ENCODE peak calls at places on chromosomes 2 and 18, in four cellular contexts. T is left ventricle myocardium inferior; C is CD4-positive, CD25-positive, alpha-beta regulatory T cell; G is mesendoderm. V is an unnamed sample.
A peak's percentile ranks its signal among the peaks of the same experiment; 100 is the strongest.

GRCh38 chr2:72896446-72896845 is 9.2 kb downstream of the SPR start:
- DNase-seq in T (no peak), C (no peak), G (no peak), V (no peak)

GRCh38 chr2:178449700-178450573 is 1.0 kb downstream of the PRKRA start:
- DNase-seq in T (no peak), C (peak; percentile 2), G (no peak), V (no peak)

GRCh38 chr18:13136689-13137040 is 81.9 kb upstream of the LDLRAD4 start:
- DNase-seq in T (peak; percentile 43), C (no peak), G (no peak), V (peak; percentile 26)

GRCh38 chr2:242034996-242035814 is 165.7 kb downstream of the RTP5 start:
- DNase-seq in T (no peak), C (no peak), G (no peak), V (no peak)

GRCh38 chr2:10016001-10016801 is 27.1 kb upstream of the KLF11 start:
- DNase-seq in T (no peak), C (no peak), G (no peak), V (no peak)

GRCh38 chr2:149744845-149745244 is 157.3 kb upstream of the MMADHC start:
- DNase-seq in T (no peak), C (no peak), G (no peak), V (no peak)

GRCh38 chr18:61256291-61256690 is 76.9 kb upstream of the CDH20 start:
- DNase-seq in T (no peak), C (no peak), G (no peak), V (no peak)

GRCh38 chr2:238855299-238855698 is 7.4 kb downstream of the TWIST2 start:
- DNase-seq in T (no peak), C (no peak), G (no peak), V (no peak)

GRCh38 chr2:219997341-219997851 is 370.0 kb downstream of the SLC4A3 start:
- DNase-seq in T (peak; percentile 31), C (no peak), G (peak; percentile 86), V (peak; percentile 40)

GRCh38 chr2:157388827-157389226 is 55.1 kb downstream of the CYTIP start:
- DNase-seq in T (no peak), C (no peak), G (no peak), V (no peak)

GRCh38 chr18:36993068-36993467 is 164.1 kb downstream of the KIAA1328 start:
- DNase-seq in T (no peak), C (no peak), G (no peak), V (no peak)

GRCh38 chr2:217650229-217650628 is 352.6 kb downstream of the TNS1 start:
- DNase-seq in T (no peak), C (no peak), G (peak; percentile 44), V (no peak)

GRCh38 chr18:24427484-24427883 is 1.0 kb downstream of the IMPACT start:
- DNase-seq in T (no peak), C (no peak), G (peak; percentile 46), V (no peak)

GRCh38 chr2:118539290-118539689 is 308.2 kb downstream of the EN1 start:
- DNase-seq in T (no peak), C (no peak), G (peak; percentile 53), V (peak; percentile 7)

GRCh38 chr2:101717041-101717817 is 19.7 kb downstream of the MAP4K4 start:
- DNase-seq in T (no peak), C (peak; percentile 72), G (peak; percentile 74), V (no peak)

GRCh38 chr2:101714098-101714497 is 16.6 kb downstream of the MAP4K4 start:
- DNase-seq in T (no peak), C (no peak), G (no peak), V (no peak)

GRCh38 chr2:101720732-101721131 is 23.2 kb downstream of the MAP4K4 start:
- DNase-seq in T (no peak), C (no peak), G (no peak), V (no peak)

GRCh38 chr2:101718993-101719571 is 21.6 kb downstream of the MAP4K4 start:
- DNase-seq in T (no peak), C (peak; percentile 58), G (no peak), V (no peak)

DNA sequence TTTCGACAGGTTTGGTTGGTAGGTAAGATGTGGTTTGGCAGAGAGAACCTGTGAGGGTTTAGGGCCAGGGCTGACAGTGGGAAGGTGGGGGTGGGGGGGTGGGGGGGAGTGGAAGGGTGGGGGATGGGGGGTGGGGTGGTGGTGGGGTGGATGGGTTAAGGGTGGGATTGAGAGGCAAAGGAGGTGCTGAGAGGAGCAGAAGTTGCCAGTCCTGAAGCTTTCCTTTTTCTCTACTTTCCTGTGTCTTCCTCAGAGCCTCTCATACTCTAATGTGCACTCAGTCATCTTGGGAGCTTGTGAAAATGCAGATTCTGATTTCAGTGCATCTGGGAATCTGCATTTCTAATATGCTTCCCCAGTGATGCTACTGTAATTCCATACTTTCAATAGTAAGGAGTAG is 21.0 kb downstream of the MAP4K4 start:
- DNase-seq in T (no peak), C (no peak), G (no peak), V (no peak)
- H3K4me1 ChIP-seq in T (peaks cover 90% of the 10 kb centered on the region), C (peaks cover 87% of the 10 kb centered on the region), G (peaks cover 14% of the 10 kb centered on the region), V (no peaks in the 10 kb centered on the region)

GRCh38 chr2:122183890-122184289 is 428.4 kb downstream of the TSN start:
- DNase-seq in T (no peak), C (no peak), G (no peak), V (no peak)

GRCh38 chr2:122182631-122183030 is 427.2 kb downstream of the TSN start:
- DNase-seq in T (no peak), C (no peak), G (no peak), V (no peak)

GRCh38 chr2:122180972-122181371 is 425.5 kb downstream of the TSN start:
- DNase-seq in T (no peak), C (no peak), G (no peak), V (no peak)

GRCh38 chr2:122174061-122174460 is 418.6 kb downstream of the TSN start:
- DNase-seq in T (no peak), C (no peak), G (no peak), V (no peak)

DNA sequence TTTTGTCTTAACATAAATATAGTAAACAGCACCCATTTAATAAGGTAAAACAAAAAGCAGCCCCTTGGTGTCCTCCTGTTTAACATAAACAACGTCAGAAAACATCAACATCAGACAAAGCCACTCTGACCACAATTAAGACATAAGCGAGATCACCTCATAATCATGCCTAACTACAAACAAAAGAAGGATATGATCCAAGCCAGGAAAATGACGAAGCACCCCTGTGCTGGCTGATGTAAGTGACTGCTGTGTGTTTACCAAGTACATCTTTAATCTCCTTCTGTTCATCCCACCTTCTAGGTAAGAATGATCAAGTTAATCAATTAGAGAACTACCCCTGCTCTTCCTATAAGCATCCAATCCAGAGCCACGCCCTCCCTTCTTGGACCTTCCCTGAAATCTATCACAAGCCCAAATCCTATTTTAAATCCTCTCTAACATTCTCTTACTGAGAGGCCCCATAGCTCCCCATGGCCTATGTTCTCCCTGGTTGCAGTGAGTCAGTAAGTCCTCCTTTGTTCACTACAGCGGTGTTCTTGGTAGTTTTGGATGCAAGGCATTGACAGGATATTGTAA is 424.1 kb downstream of the TSN start:
- DNase-seq in T (no peak), C (no peak), G (no peak), V (no peak)
- H3K4me3 ChIP-seq in T (no peak overlapping the region), C (no peak overlapping the region), G (no peak overlapping the region), V (no peak overlapping the region)

DNA sequence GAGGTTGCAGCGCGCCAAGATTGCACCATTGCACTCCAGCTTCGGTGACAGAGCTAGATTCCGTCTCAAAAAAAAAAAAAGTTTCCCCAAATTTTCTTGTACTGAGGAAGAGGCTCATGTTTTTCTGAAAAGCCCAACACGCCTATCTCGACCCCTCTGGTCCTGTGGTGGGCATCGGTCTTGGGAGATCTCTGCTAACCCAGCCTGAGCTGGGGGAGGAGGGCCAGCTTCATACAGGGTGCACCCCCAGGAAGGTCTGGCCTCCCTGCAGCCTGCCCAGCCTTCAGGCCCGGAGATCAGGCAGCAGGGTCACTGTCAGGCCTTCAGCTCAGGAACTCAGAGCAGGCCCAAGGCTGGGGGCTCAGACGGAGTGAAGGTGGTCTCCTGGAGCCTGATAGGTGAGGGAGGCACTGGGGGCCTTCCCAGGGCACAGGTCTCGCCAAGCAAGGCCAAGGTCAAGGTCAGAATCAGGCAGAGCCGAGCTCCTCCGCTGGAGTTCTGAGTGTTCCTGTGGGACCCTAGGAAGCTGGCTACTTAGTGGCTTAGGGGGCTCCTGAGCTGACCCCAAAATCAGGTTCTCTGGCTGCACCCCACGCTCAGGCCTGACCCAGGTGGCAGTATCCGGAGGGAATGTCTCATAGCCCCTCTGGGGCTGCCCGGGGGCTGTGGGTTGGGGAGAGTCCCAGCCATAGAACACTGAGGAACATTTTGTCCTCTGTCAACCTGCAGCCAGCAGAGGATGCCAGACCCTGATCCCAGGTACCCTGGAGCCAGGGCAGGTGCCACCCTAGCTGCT is 37.9 kb upstream of the SMAD7 start:
- DNase-seq in T (no peak), C (no peak), G (no peak), V (no peak)
- H3K27me3 ChIP-seq in T (no peaks in the 10 kb centered on the region), C (no peaks in the 10 kb centered on the region), G (no peaks in the 10 kb centered on the region), V (no peaks in the 10 kb centered on the region)

GRCh38 chr2:176751828-176752227 is 460.8 kb upstream of the HNRNPA3 start:
- DNase-seq in T (no peak), C (no peak), G (no peak), V (no peak)
- H3K4me1 ChIP-seq in T (peaks cover 6% of the 10 kb centered on the region), C (no peaks in the 10 kb centered on the region), G (peaks cover 7% of the 10 kb centered on the region), V (no peaks in the 10 kb centered on the region)

V was measured in BE2C.